ENCODE peak calls at places on chromosomes 2 and 18, in seven cellular contexts. One of them, this sample, is unnamed.

GRCh38 chr2:152847067-152847466 is 128.6 kb downstream of the ARL6IP6 start:
- DNase-seq in A549: no peak
- DNase-seq in right lobe of liver: no peak
- DNase-seq in CD4-positive, alpha-beta memory T cell: no peak
- DNase-seq in upper lobe of right lung: no peak
- DNase-seq in ovary: no peak
- DNase-seq in IMR-90: peak
- DNase-seq in this sample: no peak

GRCh38 chr2:236335696-236336574 is 71.7 kb upstream of the ASB18 start:
- DNase-seq in IMR-90: no peak
- DNase-seq in CD4-positive, alpha-beta memory T cell: no peak
- DNase-seq in A549: no peak
- DNase-seq in right lobe of liver: no peak
- DNase-seq in ovary: no peak
- DNase-seq in upper lobe of right lung: no peak
- DNase-seq in this sample: no peak

GRCh38 chr18:12839526-12840196 is 44.4 kb downstream of the PTPN2 start:
- DNase-seq in A549: no peak
- DNase-seq in ovary: no peak
- DNase-seq in CD4-positive, alpha-beta memory T cell: peak
- DNase-seq in right lobe of liver: no peak
- DNase-seq in upper lobe of right lung: no peak
- DNase-seq in IMR-90: no peak
- DNase-seq in this sample: no peak

GRCh38 chr18:69974365-69974764 is 26.7 kb upstream of the CD226 start:
- DNase-seq in upper lobe of right lung: no peak
- DNase-seq in IMR-90: peak
- DNase-seq in CD4-positive, alpha-beta memory T cell: no peak
- DNase-seq in ovary: no peak
- DNase-seq in right lobe of liver: no peak
- DNase-seq in A549: no peak
- DNase-seq in this sample: no peak

GRCh38 chr2:172427990-172428840 is 829 bp downstream of the ITGA6 start:
- DNase-seq in ovary: peak
- DNase-seq in IMR-90: no peak
- DNase-seq in A549: peak
- DNase-seq in CD4-positive, alpha-beta memory T cell: peak
- DNase-seq in upper lobe of right lung: peak
- DNase-seq in right lobe of liver: peak
- DNase-seq in this sample: peak

GRCh38 chr2:195622966-195623365 is 34.1 kb upstream of the SLC39A10 start:
- DNase-seq in CD4-positive, alpha-beta memory T cell: no peak
- DNase-seq in ovary: no peak
- DNase-seq in A549: no peak
- DNase-seq in upper lobe of right lung: no peak
- DNase-seq in right lobe of liver: no peak
- DNase-seq in IMR-90: peak
- DNase-seq in this sample: no peak

GRCh38 chr2:216698895-216699294 is 3.5 kb upstream of the IGFBP5 start:
- DNase-seq in IMR-90: peak
- DNase-seq in CD4-positive, alpha-beta memory T cell: peak
- DNase-seq in ovary: no peak
- DNase-seq in right lobe of liver: no peak
- DNase-seq in A549: peak
- DNase-seq in upper lobe of right lung: no peak
- DNase-seq in this sample: no peak

GRCh38 chr2:129004940-129005490 is 686.3 kb upstream of the HS6ST1 start:
- DNase-seq in IMR-90: no peak
- DNase-seq in ovary: no peak
- DNase-seq in upper lobe of right lung: no peak
- DNase-seq in CD4-positive, alpha-beta memory T cell: no peak
- DNase-seq in right lobe of liver: no peak
- DNase-seq in A549: no peak
- DNase-seq in this sample: no peak

GRCh38 chr2:216389565-216389964 is 17.3 kb upstream of the MARCHF4 start:
- DNase-seq in ovary: no peak
- DNase-seq in CD4-positive, alpha-beta memory T cell: no peak
- DNase-seq in right lobe of liver: no peak
- DNase-seq in A549: no peak
- DNase-seq in upper lobe of right lung: no peak
- DNase-seq in IMR-90: peak
- DNase-seq in this sample: no peak

GRCh38 chr2:236977999-236978398 is 107.7 kb upstream of the COPS8 start:
- DNase-seq in right lobe of liver: no peak
- DNase-seq in ovary: no peak
- DNase-seq in A549: no peak
- DNase-seq in CD4-positive, alpha-beta memory T cell: no peak
- DNase-seq in IMR-90: no peak
- DNase-seq in upper lobe of right lung: no peak
- DNase-seq in this sample: no peak

GRCh38 chr18:59063300-59063895 is 76.3 kb upstream of the SEC11C start:
- DNase-seq in upper lobe of right lung: no peak
- DNase-seq in IMR-90: no peak
- DNase-seq in ovary: no peak
- DNase-seq in CD4-positive, alpha-beta memory T cell: no peak
- DNase-seq in right lobe of liver: no peak
- DNase-seq in A549: no peak
- DNase-seq in this sample: no peak

GRCh38 chr2:99821039-99821438 is 321.4 kb downstream of the AFF3 start:
- DNase-seq in right lobe of liver: no peak
- DNase-seq in IMR-90: no peak
- DNase-seq in CD4-positive, alpha-beta memory T cell: no peak
- DNase-seq in upper lobe of right lung: no peak
- DNase-seq in ovary: no peak
- DNase-seq in A549: no peak
- DNase-seq in this sample: no peak

GRCh38 chr2:12584337-12584736 is 132.4 kb upstream of the TRIB2 start:
- DNase-seq in ovary: no peak
- DNase-seq in IMR-90: no peak
- DNase-seq in right lobe of liver: no peak
- DNase-seq in CD4-positive, alpha-beta memory T cell: no peak
- DNase-seq in A549: no peak
- DNase-seq in upper lobe of right lung: no peak
- DNase-seq in this sample: no peak

GRCh38 chr2:12589802-12590320 is 126.9 kb upstream of the TRIB2 start:
- DNase-seq in CD4-positive, alpha-beta memory T cell: no peak
- DNase-seq in upper lobe of right lung: no peak
- DNase-seq in IMR-90: no peak
- DNase-seq in right lobe of liver: no peak
- DNase-seq in ovary: no peak
- DNase-seq in A549: no peak
- DNase-seq in this sample: no peak

GRCh38 chr2:12585784-12586183 is 131.0 kb upstream of the TRIB2 start:
- DNase-seq in upper lobe of right lung: no peak
- DNase-seq in A549: no peak
- DNase-seq in ovary: no peak
- DNase-seq in IMR-90: no peak
- DNase-seq in right lobe of liver: no peak
- DNase-seq in CD4-positive, alpha-beta memory T cell: no peak
- DNase-seq in this sample: no peak

GRCh38 chr2:12587228-12587627 is 129.5 kb upstream of the TRIB2 start:
- DNase-seq in right lobe of liver: no peak
- DNase-seq in CD4-positive, alpha-beta memory T cell: no peak
- DNase-seq in IMR-90: no peak
- DNase-seq in ovary: no peak
- DNase-seq in upper lobe of right lung: no peak
- DNase-seq in A549: no peak
- DNase-seq in this sample: no peak

DNA sequence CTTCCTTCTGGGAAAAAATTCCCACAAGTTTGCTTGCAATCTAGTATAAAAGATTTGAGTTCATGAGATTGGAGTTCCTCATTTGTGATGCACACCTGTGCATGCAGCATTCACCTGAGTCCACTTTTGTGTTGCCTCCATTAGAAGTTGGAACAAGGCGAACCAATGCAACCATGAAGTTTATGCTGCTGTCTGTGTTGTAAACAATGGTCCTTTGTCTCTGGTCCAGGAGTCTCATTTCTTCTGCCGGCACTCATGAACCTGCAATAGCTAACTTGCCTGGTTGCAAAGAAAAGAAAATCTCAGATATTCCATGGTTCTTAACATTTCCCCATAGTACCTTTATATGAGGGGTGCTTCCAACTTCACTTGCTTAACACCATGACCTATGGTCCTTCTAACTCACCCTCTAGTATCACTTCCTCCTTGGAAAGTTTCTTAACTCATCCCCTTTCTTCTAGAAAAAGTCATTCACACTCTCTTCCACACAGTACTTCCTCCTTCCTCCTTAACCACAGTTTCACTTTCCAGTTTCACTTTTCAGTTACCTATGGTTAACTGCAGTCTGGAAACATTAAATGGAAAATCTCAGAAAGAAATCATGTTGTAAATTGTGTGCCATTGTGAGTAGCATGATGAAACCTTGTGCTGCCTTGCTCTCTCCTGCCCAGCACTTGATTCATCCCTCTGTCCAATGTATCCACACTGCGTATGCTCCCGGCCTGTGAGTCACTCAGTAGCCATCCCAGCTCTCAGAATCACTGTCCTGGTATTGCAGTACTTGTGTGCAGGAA is 128.8 kb upstream of the TRIB2 start:
- DNase-seq in upper lobe of right lung: no peak
- DNase-seq in IMR-90: peak
- DNase-seq in CD4-positive, alpha-beta memory T cell: no peak
- DNase-seq in right lobe of liver: no peak
- DNase-seq in ovary: peak
- DNase-seq in A549: no peak
- DNase-seq in this sample: no peak
- H3K27ac ChIP-seq in upper lobe of right lung: peak
- H3K27ac ChIP-seq in IMR-90: peak
- H3K27ac ChIP-seq in CD4-positive, alpha-beta memory T cell: no peak
- H3K27ac ChIP-seq in right lobe of liver: no peak
- H3K27ac ChIP-seq in ovary: no peak
- H3K27ac ChIP-seq in A549: no peak
- H3K27ac ChIP-seq in this sample: no peak

GRCh38 chr2:207589143-207589542 is 36.1 kb downstream of the METTL21A start:
- DNase-seq in IMR-90: no peak
- DNase-seq in upper lobe of right lung: no peak
- DNase-seq in ovary: no peak
- DNase-seq in CD4-positive, alpha-beta memory T cell: no peak
- DNase-seq in right lobe of liver: no peak
- DNase-seq in A549: no peak
- DNase-seq in this sample: no peak

GRCh38 chr2:207594731-207595130 is 30.5 kb downstream of the METTL21A start:
- DNase-seq in CD4-positive, alpha-beta memory T cell: no peak
- DNase-seq in upper lobe of right lung: no peak
- DNase-seq in ovary: no peak
- DNase-seq in A549: no peak
- DNase-seq in right lobe of liver: no peak
- DNase-seq in IMR-90: no peak
- DNase-seq in this sample: no peak

GRCh38 chr2:207599641-207600040 is 25.6 kb downstream of the METTL21A start:
- DNase-seq in CD4-positive, alpha-beta memory T cell: no peak
- DNase-seq in ovary: no peak
- DNase-seq in A549: no peak
- DNase-seq in IMR-90: no peak
- DNase-seq in upper lobe of right lung: no peak
- DNase-seq in right lobe of liver: no peak
- DNase-seq in this sample: no peak

GRCh38 chr2:207593277-207593676 is 31.9 kb downstream of the METTL21A start:
- DNase-seq in CD4-positive, alpha-beta memory T cell: no peak
- DNase-seq in IMR-90: no peak
- DNase-seq in right lobe of liver: no peak
- DNase-seq in A549: no peak
- DNase-seq in upper lobe of right lung: no peak
- DNase-seq in ovary: no peak
- DNase-seq in this sample: no peak

DNA sequence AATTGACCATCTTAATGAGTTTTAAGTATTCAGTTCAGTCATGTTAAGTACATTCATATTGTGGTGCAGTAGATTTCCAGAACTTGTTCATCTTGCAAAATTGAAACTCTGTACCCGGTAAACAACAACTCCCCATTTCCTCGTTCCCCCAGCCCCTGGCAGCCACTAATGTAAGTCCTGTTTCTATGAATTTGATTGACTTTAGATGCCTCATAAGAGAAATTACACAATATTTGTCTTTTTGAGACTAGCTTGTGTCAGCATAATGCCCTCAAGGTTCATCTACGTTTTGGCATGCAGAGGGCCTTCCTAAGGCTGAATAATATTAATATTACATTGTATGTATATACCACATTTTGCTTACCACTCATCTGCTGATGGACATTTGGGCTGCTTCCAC is 30.9 kb downstream of the METTL21A start:
- DNase-seq in upper lobe of right lung: no peak
- DNase-seq in A549: no peak
- DNase-seq in ovary: no peak
- DNase-seq in right lobe of liver: peak
- DNase-seq in IMR-90: no peak
- DNase-seq in CD4-positive, alpha-beta memory T cell: no peak
- DNase-seq in this sample: no peak
- H3K27ac ChIP-seq in upper lobe of right lung: no peak
- H3K27ac ChIP-seq in A549: no peak
- H3K27ac ChIP-seq in ovary: no peak
- H3K27ac ChIP-seq in right lobe of liver: no peak
- H3K27ac ChIP-seq in IMR-90: no peak
- H3K27ac ChIP-seq in CD4-positive, alpha-beta memory T cell: no peak
- H3K27ac ChIP-seq in this sample: no peak

DNA sequence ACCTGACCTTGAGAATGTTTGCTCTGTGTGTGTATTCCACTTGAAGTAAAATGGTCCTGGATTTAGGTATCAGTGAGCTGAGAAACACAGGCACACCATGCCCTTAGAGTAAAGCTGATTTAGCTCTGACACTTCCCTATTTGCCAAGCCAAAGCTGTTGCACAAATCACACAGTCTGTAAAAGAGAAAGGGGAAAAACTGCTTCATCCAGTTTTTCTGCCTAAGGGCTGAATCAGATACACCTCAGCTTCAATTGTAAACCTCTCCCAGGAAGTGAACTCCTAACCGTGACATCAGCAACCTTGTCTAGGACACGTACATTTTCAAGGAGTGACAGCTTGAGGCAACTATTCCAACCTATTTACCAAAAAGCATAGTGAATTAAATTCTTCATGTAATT is 150.4 kb downstream of the NR4A2 start:
- DNase-seq in CD4-positive, alpha-beta memory T cell: no peak
- DNase-seq in IMR-90: no peak
- DNase-seq in ovary: no peak
- DNase-seq in A549: no peak
- DNase-seq in upper lobe of right lung: no peak
- DNase-seq in right lobe of liver: no peak
- DNase-seq in this sample: no peak
- H3K27ac ChIP-seq in CD4-positive, alpha-beta memory T cell: no peak
- H3K27ac ChIP-seq in IMR-90: no peak
- H3K27ac ChIP-seq in ovary: no peak
- H3K27ac ChIP-seq in A549: no peak
- H3K27ac ChIP-seq in upper lobe of right lung: no peak
- H3K27ac ChIP-seq in right lobe of liver: no peak
- H3K27ac ChIP-seq in this sample: no peak

DNA sequence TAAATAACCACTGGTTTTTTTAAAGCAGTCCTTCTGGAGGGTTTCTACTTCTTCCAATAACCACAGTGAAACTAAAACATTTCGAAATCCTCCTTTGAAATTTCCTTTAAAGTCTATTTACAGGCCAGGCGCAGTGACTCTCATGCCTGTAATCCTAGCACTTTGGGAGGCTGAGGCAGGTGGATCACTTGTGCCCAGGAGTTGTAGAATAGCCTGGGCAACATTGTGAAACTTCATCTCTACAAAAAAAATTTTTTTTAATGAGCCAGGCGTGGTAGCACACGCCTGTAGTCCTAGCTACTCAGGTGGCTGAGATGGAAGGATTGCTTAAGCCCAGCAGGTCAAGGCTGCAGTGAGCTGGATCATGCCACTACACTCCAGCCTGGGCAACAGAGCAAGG is 15.2 kb downstream of the KIDINS220 start:
- DNase-seq in right lobe of liver: no peak
- DNase-seq in ovary: no peak
- DNase-seq in IMR-90: peak
- DNase-seq in A549: no peak
- DNase-seq in CD4-positive, alpha-beta memory T cell: no peak
- DNase-seq in upper lobe of right lung: no peak
- DNase-seq in this sample: no peak
- H3K27ac ChIP-seq in right lobe of liver: peak
- H3K27ac ChIP-seq in ovary: no peak
- H3K27ac ChIP-seq in IMR-90: no peak
- H3K27ac ChIP-seq in A549: no peak
- H3K27ac ChIP-seq in CD4-positive, alpha-beta memory T cell: no peak
- H3K27ac ChIP-seq in upper lobe of right lung: peak
- H3K27ac ChIP-seq in this sample: peak

This sample was measured in heart right ventricle.